ENCODE peak calls at places on chromosomes 13 and 19, in seven cellular contexts. K is lower lobe of right lung; H is CD8-positive, alpha-beta T cell; W is cardiac muscle cell; A is brain microvascular endothelial cell; F is naive thymus-derived CD4-positive, alpha-beta T cell; T is prostate gland. X is an unnamed sample.

GRCh38 chr13:74132152-74132767 is 1.9 kb downstream of the KLF12 start:
- DNase-seq in K (no peak), H (peak), W (peak), A (peak), F (peak), T (no peak), X (no peak)

GRCh38 chr13:101919541-101920306 is 467.2 kb downstream of the ITGBL1 start:
- DNase-seq in K (no peak), H (no peak), W (peak), A (peak), F (no peak), T (no peak), X (no peak)

GRCh38 chr13:27203854-27204253 is 32.2 kb upstream of the USP12 start:
- DNase-seq in K (no peak), H (no peak), W (peak), A (no peak), F (peak), T (no peak), X (no peak)

GRCh38 chr13:66714795-66715194 is 515.3 kb downstream of the PCDH9 start:
- DNase-seq in K (no peak), H (no peak), W (peak), A (no peak), F (no peak), T (no peak), X (no peak)

GRCh38 chr19:3175761-3176714 is 2.5 kb upstream of the S1PR4 start:
- DNase-seq in K (peak), H (peak), W (no peak), A (no peak), F (peak), T (peak), X (peak)

GRCh38 chr13:57633141-57633949 is 1.8 kb downstream of the PCDH17 start:
- DNase-seq in K (peak), H (no peak), W (peak), A (no peak), F (no peak), T (no peak), X (peak)

GRCh38 chr13:48110132-48110868 is 15.4 kb upstream of the MED4 start:
- DNase-seq in K (no peak), H (no peak), W (peak), A (no peak), F (no peak), T (no peak), X (no peak)

GRCh38 chr13:102707465-102707864 is 12.6 kb upstream of the METTL21C start:
- DNase-seq in K (no peak), H (no peak), W (peak), A (peak), F (no peak), T (no peak), X (no peak)

GRCh38 chr19:49894879-49895565 is 1.7 kb downstream of the IL4I1 start:
- DNase-seq in K (no peak), H (peak), W (no peak), A (no peak), F (no peak), T (no peak), X (peak)

GRCh38 chr19:19866599-19867248 is 1.0 kb downstream of the ZNF253 start:
- DNase-seq in K (no peak), H (peak), W (peak), A (no peak), F (no peak), T (no peak), X (no peak)

GRCh38 chr13:46603165-46603603 is 50.2 kb downstream of the LRCH1 start:
- DNase-seq in K (no peak), H (no peak), W (peak), A (no peak), F (no peak), T (no peak), X (no peak)

GRCh38 chr13:32164622-32165268 is 133.2 kb downstream of the FRY start:
- DNase-seq in K (no peak), H (no peak), W (peak), A (peak), F (peak), T (no peak), X (no peak)

GRCh38 chr13:37657134-37657533 is 58.6 kb upstream of the POSTN start:
- DNase-seq in K (no peak), H (no peak), W (peak), A (peak), F (no peak), T (no peak), X (no peak)

GRCh38 chr19:28737021-28737525 is 475.9 kb downstream of the UQCRFS1 start:
- DNase-seq in K (no peak), H (no peak), W (peak), A (peak), F (peak), T (no peak), X (no peak)

DNA sequence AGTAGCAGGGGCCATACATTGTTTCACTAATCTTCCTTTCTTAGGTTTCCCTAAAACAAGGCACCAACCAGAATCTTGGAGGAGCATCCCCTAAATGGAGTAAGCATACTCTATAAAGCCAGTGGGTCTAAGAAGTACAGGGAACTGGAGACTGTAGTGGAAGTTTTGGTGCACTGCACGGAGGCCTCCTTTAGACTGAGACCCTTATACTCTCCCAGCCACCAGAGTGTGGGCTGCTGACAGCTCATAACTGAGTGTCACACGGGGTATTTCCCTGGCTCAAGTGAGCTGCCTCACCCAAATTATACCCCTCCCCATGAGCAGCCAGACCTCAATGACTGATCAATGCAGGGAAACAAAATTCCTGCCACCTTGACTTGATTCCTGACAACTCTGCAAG is 349.5 kb downstream of the NDFIP2 start:
- DNase-seq in K (no peak), H (no peak), W (no peak), A (no peak), F (no peak), T (no peak), X (no peak)
- H3K27ac ChIP-seq in K (no peak), H (no peak), W (no peak), A (no peak), F (no peak), T (no peak), X (no peak)

GRCh38 chr19:4327877-4328242 is 10.8 kb downstream of the STAP2 start:
- DNase-seq in K (no peak), H (no peak), W (no peak), A (no peak), F (no peak), T (no peak), X (no peak)
- H3K27ac ChIP-seq in K (no peak), H (no peak), W (peak), A (no peak), F (peak), T (peak), X (no peak)

GRCh38 chr19:45812297-45812696 is 2.8 kb downstream of the RSPH6A start:
- DNase-seq in K (no peak), H (no peak), W (no peak), A (no peak), F (no peak), T (no peak), X (no peak)
- H3K27ac ChIP-seq in K (no peak), H (no peak), W (no peak), A (no peak), F (no peak), T (no peak), X (no peak)

GRCh38 chr19:54105796-54106195 is 3.1 kb downstream of the NDUFA3 start:
- DNase-seq in K (peak), H (no peak), W (no peak), A (no peak), F (no peak), T (no peak), X (no peak)
- H3K27ac ChIP-seq in K (no peak), H (no peak), W (no peak), A (no peak), F (no peak), T (no peak), X (no peak)

GRCh38 chr13:97977982-97978381 is 24.5 kb downstream of the IPO5 start:
- DNase-seq in K (no peak), H (no peak), W (no peak), A (no peak), F (no peak), T (no peak), X (no peak)
- H3K27ac ChIP-seq in K (no peak), H (no peak), W (no peak), A (peak), F (no peak), T (no peak), X (peak)

GRCh38 chr19:53037101-53038097 is 7.1 kb upstream of the ERVV-2 start:
- DNase-seq in K (peak), H (peak), W (peak), A (peak), F (no peak), T (no peak), X (no peak)

GRCh38 chr19:53034054-53034453 is 10.5 kb upstream of the ERVV-2 start:
- DNase-seq in K (no peak), H (no peak), W (no peak), A (no peak), F (no peak), T (no peak), X (no peak)

DNA sequence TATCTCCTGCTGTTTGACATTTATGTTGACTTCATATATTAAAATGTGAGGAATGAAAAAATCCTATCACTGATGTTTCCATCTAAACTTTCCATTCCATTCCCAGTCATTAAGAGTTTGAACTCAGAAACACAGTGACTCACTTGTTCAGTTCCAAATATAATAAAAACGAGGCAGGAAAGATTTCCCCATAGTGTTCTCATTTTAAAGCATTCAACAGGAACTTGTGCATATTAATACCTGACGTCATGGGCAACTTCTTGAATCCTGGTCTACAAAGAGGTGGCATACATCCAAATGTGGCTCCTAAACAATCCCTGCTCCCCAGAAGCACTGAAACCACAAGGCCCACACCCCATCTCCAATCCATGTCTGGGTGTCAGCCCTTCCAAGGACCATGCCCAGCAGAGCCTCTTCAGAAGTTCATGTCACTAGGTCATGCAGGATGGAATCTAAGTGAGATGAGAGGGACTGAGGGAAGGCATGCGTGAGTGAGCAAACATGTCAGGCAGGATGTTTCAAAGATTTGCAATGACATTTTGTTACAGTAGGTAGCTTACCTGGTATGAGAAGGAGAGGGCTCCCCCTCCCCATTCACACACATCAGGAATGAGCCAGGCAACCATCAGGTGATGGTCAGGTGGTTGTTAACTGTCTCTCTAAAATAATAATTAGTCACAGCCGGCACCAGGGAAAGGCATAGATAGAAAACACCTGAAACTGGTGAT is 9.4 kb upstream of the ERVV-2 start:
- DNase-seq in K (no peak), H (no peak), W (no peak), A (no peak), F (no peak), T (no peak), X (no peak)
- H3K27ac ChIP-seq in K (no peak), H (no peak), W (no peak), A (no peak), F (no peak), T (no peak), X (no peak)